ENCODE peak calls at places on chromosomes 16 and 17, in four cellular contexts. One of them, this sample, is unnamed.

GRCh38 chr17:74271281-74271680 is 2.8 kb upstream of the DNAI2 start:
- DNase-seq in HepG2: no peak
- DNase-seq in NT2/D1: no peak
- DNase-seq in H1: no peak
- DNase-seq in this sample: no peak

GRCh38 chr17:74010903-74011302 is 192.6 kb upstream of the RPL38 start:
- DNase-seq in HepG2: no peak
- DNase-seq in NT2/D1: no peak
- DNase-seq in H1: no peak
- DNase-seq in this sample: no peak

GRCh38 chr17:68035131-68035522 is 408 bp upstream of the KPNA2 start:
- DNase-seq in HepG2: no peak
- DNase-seq in NT2/D1: no peak
- DNase-seq in H1: no peak
- DNase-seq in this sample: peak; percentile 93

GRCh38 chr17:35708951-35709350 is 22.5 kb upstream of the RASL10B start:
- DNase-seq in HepG2: no peak
- DNase-seq in NT2/D1: no peak
- DNase-seq in H1: no peak
- DNase-seq in this sample: no peak

GRCh38 chr16:29868396-29868795 is 5.4 kb upstream of the CDIPT start:
- DNase-seq in HepG2: no peak
- DNase-seq in NT2/D1: no peak
- DNase-seq in H1: no peak
- DNase-seq in this sample: no peak

GRCh38 chr17:83101805-83102480 is 22.5 kb downstream of the METRNL start:
- DNase-seq in HepG2: no peak
- DNase-seq in NT2/D1: no peak
- DNase-seq in H1: no peak
- DNase-seq in this sample: no peak

GRCh38 chr16:1645914-1646525 is 32.1 kb upstream of the JPT2 start:
- DNase-seq in HepG2: peak; percentile 15
- DNase-seq in NT2/D1: peak; percentile 9
- DNase-seq in H1: no peak
- DNase-seq in this sample: no peak

GRCh38 chr17:19260958-19261357 is 23.8 kb downstream of the EPN2 start:
- DNase-seq in HepG2: no peak
- DNase-seq in NT2/D1: no peak
- DNase-seq in H1: no peak
- DNase-seq in this sample: peak; percentile 38

GRCh38 chr17:39212841-39213480 is 12.8 kb downstream of the STAC2 start:
- DNase-seq in HepG2: no peak
- DNase-seq in NT2/D1: no peak
- DNase-seq in H1: no peak
- DNase-seq in this sample: no peak

GRCh38 chr16:86519649-86520316 is 9.5 kb downstream of the FOXF1 start:
- DNase-seq in HepG2: peak; percentile 48
- DNase-seq in NT2/D1: no peak
- DNase-seq in H1: no peak
- DNase-seq in this sample: peak; percentile 75

GRCh38 chr16:10622036-10622921 is 41.9 kb upstream of the EMP2 start:
- DNase-seq in HepG2: no peak
- DNase-seq in NT2/D1: no peak
- DNase-seq in H1: no peak
- DNase-seq in this sample: no peak
- TF ChIP-seq SUZ12 in HepG2: no peak
- TF ChIP-seq SUZ12 in NT2/D1: no peak
- TF ChIP-seq SUZ12 in H1: no peak
- TF ChIP-seq SUZ12 in this sample: no peak

DNA sequence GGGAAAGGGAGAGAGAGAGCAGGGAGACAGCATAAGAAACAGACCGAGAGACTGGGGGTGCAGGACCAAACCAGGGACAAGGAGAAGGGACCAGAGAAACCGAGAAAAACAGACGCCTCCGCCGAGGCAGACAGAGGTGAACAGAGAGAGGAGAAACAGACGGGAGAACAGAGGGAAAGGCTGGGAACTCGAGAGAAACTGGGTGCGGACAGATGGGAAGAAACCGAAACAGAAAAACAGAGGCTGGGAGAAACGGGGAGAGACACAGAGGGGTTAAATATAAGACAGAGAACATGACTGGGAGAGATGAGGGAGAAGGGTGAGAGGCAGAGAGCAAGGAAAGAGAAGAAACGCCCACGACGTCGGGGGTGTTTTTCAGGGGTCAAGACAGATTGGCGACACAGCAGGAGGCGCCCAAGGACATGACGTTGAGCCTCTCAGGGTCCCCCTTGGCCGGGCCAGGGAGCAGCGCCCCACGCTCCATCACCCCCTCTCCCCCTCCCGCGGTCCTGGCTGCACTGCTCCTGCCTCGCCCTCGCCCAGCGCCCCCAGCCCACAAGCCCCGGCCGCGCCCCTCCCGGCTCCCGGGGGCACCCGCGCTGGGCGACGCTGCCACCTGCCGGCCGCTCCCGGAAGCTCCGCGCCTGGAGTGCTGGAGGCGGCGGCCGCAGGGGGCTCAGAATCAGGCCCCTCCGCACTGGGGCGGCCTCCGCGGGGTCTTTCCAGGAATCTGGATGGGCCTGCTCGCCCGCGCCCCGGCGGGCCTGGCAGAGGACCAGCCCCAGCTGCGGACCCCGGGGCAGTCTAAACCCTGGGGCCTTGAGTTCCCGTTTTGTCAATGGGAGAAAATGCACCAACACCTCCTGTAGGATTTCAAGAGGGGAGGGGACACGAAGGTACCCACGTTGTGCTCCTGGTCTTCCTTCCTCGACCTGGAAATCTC is 1.3 kb upstream of the TMEM92 start:
- DNase-seq in HepG2: no peak
- DNase-seq in NT2/D1: no peak
- DNase-seq in H1: no peak
- DNase-seq in this sample: peak; percentile 85
- TF ChIP-seq SUZ12 in HepG2: no peak
- TF ChIP-seq SUZ12 in NT2/D1: no peak
- TF ChIP-seq SUZ12 in H1: no peak
- TF ChIP-seq SUZ12 in this sample: no peak

DNA sequence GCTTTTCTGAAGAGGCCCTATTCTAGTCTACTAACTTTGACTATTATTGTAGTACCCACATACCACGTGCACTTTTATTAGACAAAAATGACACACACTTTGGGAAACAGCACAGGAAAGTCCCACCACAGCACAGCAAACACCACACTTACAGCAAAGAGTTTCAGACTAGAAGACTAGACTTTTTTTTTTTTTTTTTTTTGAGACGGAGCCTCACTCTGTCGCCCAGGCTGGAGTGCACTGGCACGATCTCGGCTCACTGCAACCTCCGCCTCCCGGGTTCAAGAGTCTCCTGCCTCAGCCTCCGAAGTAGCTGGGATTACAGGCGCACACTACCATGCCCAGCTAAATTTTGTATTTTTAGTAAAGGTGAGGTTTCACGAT is 20.1 kb downstream of the YWHAE start:
- DNase-seq in HepG2: no peak
- DNase-seq in NT2/D1: no peak
- DNase-seq in H1: no peak
- DNase-seq in this sample: no peak
- TF ChIP-seq SUZ12 in HepG2: no peak
- TF ChIP-seq SUZ12 in NT2/D1: no peak
- TF ChIP-seq SUZ12 in H1: no peak
- TF ChIP-seq SUZ12 in this sample: no peak

GRCh38 chr17:61617261-61617660 is 26.2 kb upstream of the NACA2 start:
- DNase-seq in HepG2: no peak
- DNase-seq in NT2/D1: no peak
- DNase-seq in H1: no peak
- DNase-seq in this sample: no peak
- TF ChIP-seq SUZ12 in HepG2: no peak
- TF ChIP-seq SUZ12 in NT2/D1: no peak
- TF ChIP-seq SUZ12 in H1: no peak
- TF ChIP-seq SUZ12 in this sample: no peak

GRCh38 chr17:49061524-49061943 is 64.3 kb downstream of the IGF2BP1 start:
- DNase-seq in HepG2: no peak
- DNase-seq in NT2/D1: no peak
- DNase-seq in H1: no peak
- DNase-seq in this sample: no peak
- TF ChIP-seq SUZ12 in HepG2: no peak
- TF ChIP-seq SUZ12 in NT2/D1: no peak
- TF ChIP-seq SUZ12 in H1: no peak
- TF ChIP-seq SUZ12 in this sample: no peak

GRCh38 chr16:55909876-55910275 is 34.7 kb upstream of the CES5A start:
- DNase-seq in HepG2: no peak
- DNase-seq in NT2/D1: no peak
- DNase-seq in H1: no peak
- DNase-seq in this sample: no peak

GRCh38 chr16:55911616-55912015 is 36.4 kb upstream of the CES5A start:
- DNase-seq in HepG2: no peak
- DNase-seq in NT2/D1: no peak
- DNase-seq in H1: no peak
- DNase-seq in this sample: no peak

GRCh38 chr16:55914383-55914782 is 39.2 kb upstream of the CES5A start:
- DNase-seq in HepG2: no peak
- DNase-seq in NT2/D1: no peak
- DNase-seq in H1: no peak
- DNase-seq in this sample: no peak

GRCh38 chr16:55913717-55914116 is 38.5 kb upstream of the CES5A start:
- DNase-seq in HepG2: no peak
- DNase-seq in NT2/D1: no peak
- DNase-seq in H1: no peak
- DNase-seq in this sample: no peak

DNA sequence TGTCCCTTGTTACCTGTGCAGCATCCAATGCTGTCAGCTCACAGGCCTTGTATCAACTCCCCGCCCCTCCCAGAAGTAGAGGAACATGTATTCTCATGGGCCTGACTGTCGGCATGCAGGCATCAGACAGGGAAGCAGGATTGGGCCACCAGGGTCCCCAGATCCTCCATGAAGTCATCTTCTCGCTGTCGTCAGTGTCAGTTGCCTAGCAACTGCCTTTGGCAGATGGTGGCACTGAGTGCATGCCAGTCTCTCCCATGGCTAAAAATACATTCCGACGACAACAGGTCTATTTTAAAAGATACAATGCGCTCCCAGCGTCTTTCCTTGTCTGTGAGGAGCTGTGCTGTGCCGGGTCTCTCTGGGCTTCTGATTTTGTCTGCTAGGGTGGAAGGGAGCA is 36.8 kb upstream of the CES5A start:
- DNase-seq in HepG2: no peak
- DNase-seq in NT2/D1: no peak
- DNase-seq in H1: no peak
- DNase-seq in this sample: no peak
- TF ChIP-seq SUZ12 in HepG2: no peak
- TF ChIP-seq SUZ12 in NT2/D1: no peak
- TF ChIP-seq SUZ12 in H1: no peak
- TF ChIP-seq SUZ12 in this sample: no peak

GRCh38 chr17:79009397-79010303 is at the start of gene CANT1:
- DNase-seq in HepG2: peak; percentile 84
- DNase-seq in NT2/D1: peak; percentile 66
- DNase-seq in H1: peak; percentile 43
- DNase-seq in this sample: peak; percentile 99

GRCh38 chr17:79012563-79013134 is 3.1 kb upstream of the CANT1 start:
- DNase-seq in HepG2: no peak
- DNase-seq in NT2/D1: no peak
- DNase-seq in H1: no peak
- DNase-seq in this sample: no peak

GRCh38 chr17:79011451-79012147 is 2.0 kb upstream of the CANT1 start:
- DNase-seq in HepG2: no peak
- DNase-seq in NT2/D1: no peak
- DNase-seq in H1: no peak
- DNase-seq in this sample: no peak

GRCh38 chr17:79008666-79009387 is 737 bp downstream of the CANT1 start:
- DNase-seq in HepG2: no peak
- DNase-seq in NT2/D1: no peak
- DNase-seq in H1: no peak
- DNase-seq in this sample: no peak

DNA sequence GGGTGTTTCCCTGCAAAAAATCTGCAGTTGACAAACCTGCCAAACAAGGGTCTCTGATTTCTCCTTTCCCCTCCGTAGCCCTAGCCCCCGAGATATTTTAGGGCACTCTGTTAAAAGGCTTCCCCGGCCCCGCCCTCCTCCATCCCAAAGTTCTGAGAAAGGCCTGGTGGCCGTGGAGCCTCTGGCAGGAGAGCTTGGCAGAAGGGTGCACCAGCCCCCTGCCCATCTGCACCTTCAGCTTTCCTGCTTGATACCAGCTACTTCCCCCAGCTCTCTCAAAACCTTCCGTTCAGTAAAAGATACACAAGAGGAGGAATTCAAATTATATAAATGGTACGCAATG is 711 bp upstream of the CANT1 start:
- DNase-seq in HepG2: no peak
- DNase-seq in NT2/D1: no peak
- DNase-seq in H1: no peak
- DNase-seq in this sample: no peak
- TF ChIP-seq SUZ12 in HepG2: no peak
- TF ChIP-seq SUZ12 in NT2/D1: no peak
- TF ChIP-seq SUZ12 in H1: no peak
- TF ChIP-seq SUZ12 in this sample: no peak

GRCh38 chr16:525123-525519 is 2.4 kb upstream of the CAPN15 start:
- DNase-seq in HepG2: no peak
- DNase-seq in NT2/D1: no peak
- DNase-seq in H1: no peak
- DNase-seq in this sample: no peak

GRCh38 chr16:527015-527903 is at the start of gene CAPN15:
- DNase-seq in HepG2: peak; percentile 76
- DNase-seq in NT2/D1: peak; percentile 69
- DNase-seq in H1: no peak
- DNase-seq in this sample: peak; percentile 87

GRCh38 chr16:524274-525011 is 3.1 kb upstream of the CAPN15 start:
- DNase-seq in HepG2: no peak
- DNase-seq in NT2/D1: no peak
- DNase-seq in H1: no peak
- DNase-seq in this sample: no peak

GRCh38 chr16:525520-526180 is 1.9 kb upstream of the CAPN15 start:
- DNase-seq in HepG2: no peak
- DNase-seq in NT2/D1: no peak
- DNase-seq in H1: no peak
- DNase-seq in this sample: no peak

DNA sequence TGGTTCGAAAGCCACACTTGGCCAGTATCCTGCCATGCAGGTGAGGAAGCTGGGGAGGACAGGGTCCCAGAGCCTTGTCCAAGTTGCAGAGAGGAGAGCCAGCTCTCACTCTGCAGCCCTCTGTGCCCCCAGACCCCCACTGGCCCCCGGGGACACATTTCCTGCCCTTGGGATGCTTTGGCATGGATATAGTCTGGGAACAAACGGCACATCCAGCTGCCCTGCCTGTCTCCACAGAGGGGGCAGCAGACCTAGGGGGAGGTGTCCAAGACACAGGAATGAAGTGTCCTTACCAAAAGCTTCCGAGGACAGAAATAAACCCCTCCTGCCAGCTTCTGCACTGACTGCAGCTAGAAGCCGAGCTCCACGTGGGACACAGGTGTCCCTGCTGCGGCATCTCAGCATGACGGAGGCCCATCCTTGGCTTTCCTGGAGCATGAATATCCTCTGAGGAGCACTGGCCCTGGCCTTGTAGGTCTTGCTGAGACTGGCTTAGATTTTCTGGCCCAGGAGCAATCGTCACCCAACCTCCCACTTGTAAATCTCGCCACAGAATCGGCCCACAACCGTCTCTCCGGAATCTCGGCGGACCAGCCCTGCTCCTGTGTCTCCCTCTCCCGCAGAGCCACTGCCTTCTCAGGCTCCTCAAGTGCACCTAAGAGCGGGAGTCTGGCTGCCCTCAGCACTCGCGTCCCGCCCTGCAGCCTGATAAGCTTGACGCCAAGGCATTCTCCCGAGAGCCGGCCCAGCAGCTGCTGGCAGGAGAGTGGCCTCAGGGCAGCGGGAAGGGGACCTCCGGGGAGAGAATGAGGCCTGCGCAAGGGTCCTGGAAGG is 1.1 kb upstream of the CAPN15 start:
- DNase-seq in HepG2: no peak
- DNase-seq in NT2/D1: no peak
- DNase-seq in H1: no peak
- DNase-seq in this sample: no peak
- TF ChIP-seq SUZ12 in HepG2: no peak
- TF ChIP-seq SUZ12 in NT2/D1: no peak
- TF ChIP-seq SUZ12 in H1: no peak
- TF ChIP-seq SUZ12 in this sample: no peak